ENCODE peak calls at places on chromosomes 4 and X, in six cellular contexts. I, D, R, H, B and L are unnamed samples.

GRCh38 chr4:74583066-74583700 is 138.2 kb downstream of the AREG start:
- DNase-seq in I (no peak), D (no peak), R (peak; percentile 21), H (peak; percentile 5), B (peak; percentile 36), L (peak; percentile 15)

GRCh38 chr4:168699224-168699878 is 202.5 kb downstream of the PALLD start:
- DNase-seq in I (peak; percentile 23), D (no peak), R (no peak), H (no peak), B (peak; percentile 59), L (no peak)

GRCh38 chr4:5956285-5957021 is 61.8 kb downstream of the C4orf50 start:
- DNase-seq in I (peak; percentile 88), D (peak; percentile 63), R (no peak), H (no peak), B (no peak), L (no peak)

GRCh38 chrX:121307441-121307840 is 260.0 kb downstream of the GLUD2 start:
- DNase-seq in I (no peak), D (no peak), R (no peak), H (no peak), B (no peak), L (no peak)

GRCh38 chrX:69153060-69153730 is 12.1 kb downstream of the PJA1 start:
- DNase-seq in I (no peak), D (no peak), R (no peak), H (peak; percentile 88), B (no peak), L (peak; percentile 72)

GRCh38 chr4:43089730-43090129 is 197.2 kb downstream of the GRXCR1 start:
- DNase-seq in I (no peak), D (no peak), R (peak; percentile 82), H (no peak), B (no peak), L (peak; percentile 3)

GRCh38 chr4:185222598-185222997 is 13.2 kb downstream of the SNX25 start:
- DNase-seq in I (no peak), D (no peak), R (peak; percentile 42), H (no peak), B (no peak), L (peak; percentile 84)

GRCh38 chr4:123858465-123858864 is 461.9 kb downstream of the SPRY1 start:
- DNase-seq in I (no peak), D (no peak), R (no peak), H (no peak), B (no peak), L (no peak)

GRCh38 chr4:126834854-126835253 is 797.9 kb upstream of the INTU start:
- DNase-seq in I (no peak), D (no peak), R (no peak), H (no peak), B (no peak), L (no peak)

GRCh38 chr4:158090323-158090722 is 82.5 kb downstream of the GASK1B start:
- DNase-seq in I (peak; percentile 50), D (no peak), R (no peak), H (no peak), B (no peak), L (peak; percentile 65)

GRCh38 chrX:18944482-18944881 is 39.4 kb downstream of the PHKA2 start:
- DNase-seq in I (no peak), D (no peak), R (no peak), H (no peak), B (no peak), L (no peak)

GRCh38 chr4:17376205-17376604 is 135.7 kb downstream of the QDPR start:
- DNase-seq in I (no peak), D (no peak), R (no peak), H (peak; percentile 11), B (no peak), L (peak; percentile 43)

GRCh38 chr4:145951931-145952330 is 13.3 kb upstream of the ZNF827 start:
- DNase-seq in I (no peak), D (no peak), R (no peak), H (no peak), B (no peak), L (no peak)

GRCh38 chr4:14018191-14018853 is 390.8 kb upstream of the BOD1L1 start:
- DNase-seq in I (no peak), D (no peak), R (no peak), H (peak; percentile 57), B (no peak), L (no peak)

GRCh38 chr4:84451546-84451945 is 47.5 kb downstream of the NKX6-1 start:
- DNase-seq in I (no peak), D (no peak), R (no peak), H (peak; percentile 2), B (peak; percentile 6), L (peak; percentile 14)

GRCh38 chr4:153497091-153497531 is 31.0 kb downstream of the TMEM131L start:
- DNase-seq in I (no peak), D (no peak), R (peak; percentile 84), H (no peak), B (peak; percentile 3), L (no peak)

GRCh38 chrX:25144043-25144940 is 128.5 kb upstream of the ARX start:
- DNase-seq in I (peak; percentile 80), D (peak; percentile 74), R (peak; percentile 15), H (peak; percentile 41), B (peak; percentile 60), L (peak; percentile 66)

GRCh38 chr4:109434007-109434792 is 585 bp downstream of the SEC24B start:
- DNase-seq in I (peak; percentile 58), D (peak; percentile 72), R (peak; percentile 25), H (peak; percentile 49), B (peak; percentile 2), L (peak; percentile 79)

GRCh38 chr4:180189639-180190038 is 2053.6 kb upstream of the TENM3 start:
- DNase-seq in I (no peak), D (no peak), R (no peak), H (peak; percentile 3), B (no peak), L (no peak)

GRCh38 chrX:3599787-3600465 is 113.5 kb downstream of the PRKX start:
- DNase-seq in I (no peak), D (no peak), R (no peak), H (no peak), B (no peak), L (peak; percentile 78)

GRCh38 chr4:94135701-94136100 is 72.0 kb upstream of the SMARCAD1 start:
- DNase-seq in I (no peak), D (no peak), R (no peak), H (no peak), B (no peak), L (no peak)

GRCh38 chr4:55768291-55768690 is 51.3 kb upstream of the EXOC1L start:
- DNase-seq in I (no peak), D (no peak), R (peak; percentile 35), H (peak; percentile 77), B (peak; percentile 11), L (peak; percentile 79)

GRCh38 chr4:2256156-2256731 is 5.7 kb downstream of the MXD4 start:
- DNase-seq in I (peak; percentile 29), D (peak; percentile 79), R (no peak), H (no peak), B (no peak), L (peak; percentile 77)

GRCh38 chrX:11190745-11191510 is 79.8 kb downstream of the HCCS start:
- DNase-seq in I (peak; percentile 68), D (no peak), R (peak; percentile 25), H (no peak), B (no peak), L (no peak)

GRCh38 chr4:55993994-55994657 is 45.4 kb downstream of the CEP135 start:
- DNase-seq in I (no peak), D (no peak), R (no peak), H (no peak), B (no peak), L (no peak)

GRCh38 chr4:99205104-99205979 is 13.7 kb downstream of the ADH6 start:
- DNase-seq in I (no peak), D (no peak), R (no peak), H (no peak), B (no peak), L (no peak)

GRCh38 chr4:12975511-12975910 is 508.6 kb downstream of the RAB28 start:
- DNase-seq in I (no peak), D (no peak), R (no peak), H (no peak), B (no peak), L (no peak)

GRCh38 chr4:12968345-12968744 is 515.8 kb downstream of the RAB28 start:
- DNase-seq in I (no peak), D (no peak), R (no peak), H (no peak), B (no peak), L (no peak)

GRCh38 chr4:12978310-12978709 is 505.8 kb downstream of the RAB28 start:
- DNase-seq in I (no peak), D (no peak), R (no peak), H (no peak), B (no peak), L (no peak)

GRCh38 chr4:12973522-12973921 is 510.6 kb downstream of the RAB28 start:
- DNase-seq in I (no peak), D (no peak), R (no peak), H (no peak), B (no peak), L (no peak)
- H3K9me3 ChIP-seq in I (no peaks in the 10 kb centered on the region), D (no peaks in the 10 kb centered on the region), R (peaks cover 2% of the 10 kb centered on the region), H (no peaks in the 10 kb centered on the region), B (no peaks in the 10 kb centered on the region), L (peaks cover 2% of the 10 kb centered on the region)

GRCh38 chr4:54277691-54278090 is 48.6 kb downstream of the PDGFRA start:
- DNase-seq in I (peak; percentile 32), D (no peak), R (peak; percentile 81), H (peak; percentile 73), B (no peak), L (peak; percentile 90)
- H3K4me3 ChIP-seq in I (no peak overlapping the region), D (no peak overlapping the region), R (no peak overlapping the region), H (no peak overlapping the region), B (no peak overlapping the region), L (no peak overlapping the region)

GRCh38 chrX:2488621-2489285 is 12.0 kb downstream of the DHRSX start:
- DNase-seq in I (no peak), D (no peak), R (no peak), H (no peak), B (no peak), L (peak; percentile 59)

GRCh38 chrX:2492536-2493218 is 8.1 kb downstream of the DHRSX start:
- DNase-seq in I (peak; percentile 69), D (no peak), R (no peak), H (no peak), B (no peak), L (no peak)

GRCh38 chrX:2489446-2490445 is 11.0 kb downstream of the DHRSX start:
- DNase-seq in I (no peak), D (no peak), R (no peak), H (no peak), B (no peak), L (peak; percentile 53)

GRCh38 chrX:2487366-2487765 is 13.4 kb downstream of the DHRSX start:
- DNase-seq in I (no peak), D (no peak), R (no peak), H (no peak), B (no peak), L (no peak)

DNA sequence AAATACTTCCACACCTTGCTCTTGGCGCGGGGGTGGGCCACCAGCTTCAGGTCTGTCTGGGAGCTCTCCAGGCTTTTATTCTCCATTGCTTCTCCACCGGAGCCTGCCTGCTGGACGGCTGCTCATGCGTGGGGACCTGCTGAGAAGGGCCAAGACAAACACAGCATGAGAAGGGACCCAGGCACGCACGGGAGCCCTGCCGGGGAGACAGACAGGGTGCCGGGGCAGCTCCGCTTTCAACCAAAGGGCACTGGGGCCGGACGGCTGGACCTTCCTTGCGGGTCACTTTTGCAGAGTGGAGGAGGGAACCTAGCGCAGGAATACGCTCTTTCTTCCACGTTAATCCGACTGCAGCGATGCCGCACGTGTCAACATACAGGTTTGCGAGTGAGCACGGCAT is 10.1 kb downstream of the DHRSX start:
- DNase-seq in I (no peak), D (no peak), R (no peak), H (no peak), B (no peak), L (peak; percentile 26)
- H3K27ac ChIP-seq in I (no peak overlapping the region), D (no peak overlapping the region), R (no peak overlapping the region), H (no peak overlapping the region), B (no peak overlapping the region), L (no peak overlapping the region)

GRCh38 chr4:24476209-24476781 is 108.1 kb downstream of the DHX15 start:
- DNase-seq in I (no peak), D (no peak), R (no peak), H (peak; percentile 26), B (peak; percentile 21), L (peak; percentile 86)
- H3K9me3 ChIP-seq in I (no peaks in the 10 kb centered on the region), D (no peaks in the 10 kb centered on the region), R (no peaks in the 10 kb centered on the region), H (no peaks in the 10 kb centered on the region), B (no peaks in the 10 kb centered on the region), L (no peaks in the 10 kb centered on the region)